ENCODE peak calls at places on chromosomes 1 and 21, in four cellular contexts. Z is NCI-H345, I is AG09319, F is C1 segment of cervical spinal cord. K is an unnamed sample.

GRCh38 chr1:37001697-37002096 is 32.6 kb downstream of the GRIK3 start:
- DNase-seq in F (no peak), I (no peak), Z (no peak), K (no peak)

GRCh38 chr1:231814031-231814430 is 187.4 kb downstream of the DISC1 start:
- DNase-seq in I (no peak), Z (no peak), F (no peak), K (no peak)

GRCh38 chr1:1080122-1080753 is 6.1 kb upstream of the RNF223 start:
- DNase-seq in Z (peak), I (no peak), F (no peak), K (peak)

GRCh38 chr1:25074828-25075227 is 144.8 kb upstream of the RUNX3 start:
- DNase-seq in F (no peak), Z (no peak), I (no peak), K (no peak)

GRCh38 chr1:226427131-226427530 is 19.2 kb upstream of the PARP1 start:
- DNase-seq in I (no peak), Z (no peak), F (no peak), K (no peak)

GRCh38 chr1:214514032-214514818 is 37.2 kb downstream of the PTPN14 start:
- DNase-seq in Z (peak), F (no peak), I (no peak), K (peak)

GRCh38 chr1:156857532-156857931 is 1.4 kb downstream of the INSRR start:
- DNase-seq in I (no peak), Z (no peak), F (no peak), K (no peak)

GRCh38 chr1:207711285-207711684 is 40.6 kb upstream of the CD46 start:
- DNase-seq in F (no peak), Z (no peak), I (no peak), K (no peak)

GRCh38 chr21:42012344-42012743 is 2.2 kb upstream of the ZBTB21 start:
- DNase-seq in Z (peak), F (no peak), I (no peak), K (peak)

GRCh38 chr1:25724986-25725385 is 75.0 kb upstream of the SELENON start:
- DNase-seq in F (no peak), Z (peak), I (no peak), K (peak)

GRCh38 chr1:92998829-92999228 is 37.6 kb upstream of the DIPK1A start:
- DNase-seq in I (no peak), Z (no peak), F (no peak), K (no peak)

GRCh38 chr1:28297826-28298225 is 31.0 kb upstream of the MED18 start:
- DNase-seq in Z (no peak), F (no peak), I (no peak), K (no peak)

GRCh38 chr1:110089561-110090275 is 19.2 kb upstream of the ALX3 start:
- DNase-seq in I (no peak), F (no peak), Z (no peak), K (no peak)

GRCh38 chr1:203464226-203464625 is 11.4 kb upstream of the PRELP start:
- DNase-seq in F (no peak), Z (peak), I (no peak), K (peak)

GRCh38 chr1:184954232-184954995 is 19.9 kb downstream of the NIBAN1 start:
- DNase-seq in F (no peak), Z (no peak), I (no peak), K (no peak)

GRCh38 chr1:235632538-235633219 is 16.9 kb downstream of the GNG4 start:
- DNase-seq in F (no peak), I (no peak), Z (no peak), K (no peak)

GRCh38 chr1:31658721-31659120 is 14.0 kb upstream of the PEF1 start:
- DNase-seq in F (no peak), I (no peak), Z (no peak), K (no peak)

GRCh38 chr1:159970932-159971342 is 16.9 kb upstream of the SLAMF9 start:
- DNase-seq in Z (no peak), I (no peak), F (no peak), K (peak)

GRCh38 chr1:24946861-24947658 is 17.0 kb upstream of the RUNX3 start:
- DNase-seq in I (no peak), F (no peak), Z (no peak), K (no peak)

GRCh38 chr1:203582568-203582967 is 44.1 kb upstream of the ATP2B4 start:
- DNase-seq in I (no peak), Z (no peak), F (no peak), K (no peak)

GRCh38 chr1:215682232-215682631 is 115.1 kb downstream of the KCTD3 start:
- DNase-seq in F (no peak), I (no peak), Z (peak), K (peak)

GRCh38 chr1:214002060-214002459 is 14.3 kb downstream of the PROX1 start:
- DNase-seq in Z (peak), F (no peak), I (no peak), K (peak)

GRCh38 chr1:18878538-18879220 is 19.2 kb upstream of the TAS1R2 start:
- DNase-seq in Z (no peak), F (no peak), I (no peak), K (no peak)

GRCh38 chr1:5951846-5952410 is 40.3 kb downstream of the NPHP4 start:
- DNase-seq in F (no peak), Z (no peak), I (no peak), K (no peak)

GRCh38 chr1:151277249-151277648 is 4.8 kb upstream of the ZNF687 start:
- DNase-seq in Z (no peak), I (no peak), F (no peak), K (no peak)

GRCh38 chr1:143553627-143554026 is 418.2 kb downstream of the FAM72C start:
- DNase-seq in F (no peak), I (no peak), Z (no peak), K (no peak)

GRCh38 chr1:44249543-44249942 is 36.3 kb downstream of the DMAP1 start:
- DNase-seq in I (no peak), Z (no peak), F (no peak), K (peak)

GRCh38 chr1:78145105-78145580 is 99.4 kb downstream of the GIPC2 start:
- DNase-seq in Z (peak), F (no peak), I (peak), K (peak)

GRCh38 chr1:27116210-27116609 is 38.7 kb downstream of the SLC9A1 start:
- DNase-seq in F (no peak), Z (peak), I (no peak), K (no peak)

GRCh38 chr1:48021792-48022191 is 24.6 kb upstream of the TRABD2B start:
- DNase-seq in F (no peak), I (no peak), Z (no peak), K (no peak)

GRCh38 chr1:37325010-37325409 is 149.4 kb upstream of the ZC3H12A start:
- DNase-seq in F (peak), Z (peak), I (no peak), K (peak)

GRCh38 chr1:206955476-206956312 is 9.4 kb upstream of the PIGR start:
- DNase-seq in F (no peak), Z (no peak), I (no peak), K (peak)

GRCh38 chr21:32334980-32335471 is 36.4 kb downstream of the MRAP start:
- DNase-seq in F (peak), I (peak), Z (no peak), K (no peak)

GRCh38 chr1:55353709-55354620 is 138.8 kb upstream of the USP24 start:
- DNase-seq in I (no peak), F (no peak), Z (no peak), K (no peak)

GRCh38 chr21:42200906-42201614 is 17.9 kb upstream of the ABCG1 start:
- DNase-seq in Z (no peak), I (no peak), F (no peak), K (no peak)

K was measured in NCI-H1417.